ENCODE peak calls at places on chromosome 3, in eight cellular contexts. One of them, this sample, is unnamed.

GRCh38 chr3:51024765-51025681 is 350.3 kb downstream of the DOCK3 start:
- DNase-seq in OCI-LY7: no peak
- DNase-seq in choroid plexus epithelial cell: no peak
- DNase-seq in brain microvascular endothelial cell: no peak
- DNase-seq in small intestine: peak
- DNase-seq in left ventricle myocardium inferior: no peak
- DNase-seq in aorta: peak
- DNase-seq in CD8-positive, alpha-beta T cell: peak
- DNase-seq in this sample: peak

GRCh38 chr3:107738486-107739183 is 215.9 kb downstream of the BBX start:
- DNase-seq in brain microvascular endothelial cell: no peak
- DNase-seq in left ventricle myocardium inferior: no peak
- DNase-seq in small intestine: no peak
- DNase-seq in OCI-LY7: no peak
- DNase-seq in choroid plexus epithelial cell: no peak
- DNase-seq in aorta: no peak
- DNase-seq in CD8-positive, alpha-beta T cell: no peak
- DNase-seq in this sample: no peak

GRCh38 chr3:155131104-155131503 is 51.0 kb downstream of the MME start:
- DNase-seq in small intestine: peak
- DNase-seq in CD8-positive, alpha-beta T cell: no peak
- DNase-seq in choroid plexus epithelial cell: peak
- DNase-seq in brain microvascular endothelial cell: peak
- DNase-seq in left ventricle myocardium inferior: no peak
- DNase-seq in aorta: no peak
- DNase-seq in OCI-LY7: no peak
- DNase-seq in this sample: no peak

GRCh38 chr3:73212683-73213082 is 151.2 kb downstream of the EBLN2 start:
- DNase-seq in left ventricle myocardium inferior: no peak
- DNase-seq in choroid plexus epithelial cell: no peak
- DNase-seq in OCI-LY7: no peak
- DNase-seq in CD8-positive, alpha-beta T cell: no peak
- DNase-seq in small intestine: no peak
- DNase-seq in aorta: no peak
- DNase-seq in brain microvascular endothelial cell: no peak
- DNase-seq in this sample: no peak

GRCh38 chr3:17151598-17152373 is 267.0 kb downstream of the PLCL2 start:
- DNase-seq in brain microvascular endothelial cell: peak
- DNase-seq in OCI-LY7: no peak
- DNase-seq in choroid plexus epithelial cell: peak
- DNase-seq in left ventricle myocardium inferior: no peak
- DNase-seq in CD8-positive, alpha-beta T cell: peak
- DNase-seq in small intestine: peak
- DNase-seq in aorta: no peak
- DNase-seq in this sample: peak

GRCh38 chr3:80492162-80492561 is 724.4 kb upstream of the ROBO1 start:
- DNase-seq in CD8-positive, alpha-beta T cell: no peak
- DNase-seq in small intestine: no peak
- DNase-seq in aorta: no peak
- DNase-seq in OCI-LY7: no peak
- DNase-seq in choroid plexus epithelial cell: no peak
- DNase-seq in brain microvascular endothelial cell: no peak
- DNase-seq in left ventricle myocardium inferior: no peak
- DNase-seq in this sample: no peak

GRCh38 chr3:172476339-172476738 is 28.1 kb upstream of the GHSR start:
- DNase-seq in CD8-positive, alpha-beta T cell: no peak
- DNase-seq in OCI-LY7: no peak
- DNase-seq in aorta: no peak
- DNase-seq in brain microvascular endothelial cell: no peak
- DNase-seq in small intestine: peak
- DNase-seq in left ventricle myocardium inferior: no peak
- DNase-seq in choroid plexus epithelial cell: no peak
- DNase-seq in this sample: no peak

GRCh38 chr3:126376464-126376863 is 18.2 kb upstream of the CFAP100 start:
- DNase-seq in OCI-LY7: no peak
- DNase-seq in brain microvascular endothelial cell: no peak
- DNase-seq in left ventricle myocardium inferior: no peak
- DNase-seq in choroid plexus epithelial cell: no peak
- DNase-seq in small intestine: no peak
- DNase-seq in aorta: no peak
- DNase-seq in CD8-positive, alpha-beta T cell: no peak
- DNase-seq in this sample: no peak

GRCh38 chr3:52446631-52447511 is 2.0 kb upstream of the SEMA3G start:
- DNase-seq in choroid plexus epithelial cell: peak
- DNase-seq in small intestine: peak
- DNase-seq in left ventricle myocardium inferior: peak
- DNase-seq in brain microvascular endothelial cell: peak
- DNase-seq in aorta: no peak
- DNase-seq in CD8-positive, alpha-beta T cell: peak
- DNase-seq in OCI-LY7: peak
- DNase-seq in this sample: peak

GRCh38 chr3:187024561-187025226 is 94.4 kb downstream of the ST6GAL1 start:
- DNase-seq in brain microvascular endothelial cell: no peak
- DNase-seq in choroid plexus epithelial cell: no peak
- DNase-seq in small intestine: no peak
- DNase-seq in aorta: no peak
- DNase-seq in CD8-positive, alpha-beta T cell: no peak
- DNase-seq in OCI-LY7: no peak
- DNase-seq in left ventricle myocardium inferior: no peak
- DNase-seq in this sample: no peak

GRCh38 chr3:193021506-193022010 is 103.9 kb upstream of the MB21D2 start:
- DNase-seq in CD8-positive, alpha-beta T cell: no peak
- DNase-seq in left ventricle myocardium inferior: no peak
- DNase-seq in small intestine: no peak
- DNase-seq in brain microvascular endothelial cell: no peak
- DNase-seq in OCI-LY7: no peak
- DNase-seq in aorta: no peak
- DNase-seq in choroid plexus epithelial cell: no peak
- DNase-seq in this sample: no peak

GRCh38 chr3:176755552-176755951 is 441.7 kb downstream of the TBL1XR1 start:
- DNase-seq in CD8-positive, alpha-beta T cell: no peak
- DNase-seq in small intestine: no peak
- DNase-seq in left ventricle myocardium inferior: no peak
- DNase-seq in OCI-LY7: no peak
- DNase-seq in aorta: no peak
- DNase-seq in brain microvascular endothelial cell: no peak
- DNase-seq in choroid plexus epithelial cell: no peak
- DNase-seq in this sample: no peak

GRCh38 chr3:194272221-194272620 is 78.9 kb downstream of the CPN2 start:
- DNase-seq in choroid plexus epithelial cell: no peak
- DNase-seq in OCI-LY7: no peak
- DNase-seq in left ventricle myocardium inferior: no peak
- DNase-seq in aorta: no peak
- DNase-seq in brain microvascular endothelial cell: no peak
- DNase-seq in CD8-positive, alpha-beta T cell: no peak
- DNase-seq in small intestine: no peak
- DNase-seq in this sample: no peak

GRCh38 chr3:140529096-140529495 is 148.8 kb upstream of the TRIM42 start:
- DNase-seq in aorta: no peak
- DNase-seq in small intestine: no peak
- DNase-seq in OCI-LY7: no peak
- DNase-seq in brain microvascular endothelial cell: peak
- DNase-seq in choroid plexus epithelial cell: peak
- DNase-seq in left ventricle myocardium inferior: no peak
- DNase-seq in CD8-positive, alpha-beta T cell: no peak
- DNase-seq in this sample: no peak

GRCh38 chr3:57918123-57918837 is 89.9 kb upstream of the FLNB start:
- DNase-seq in CD8-positive, alpha-beta T cell: no peak
- DNase-seq in OCI-LY7: no peak
- DNase-seq in small intestine: no peak
- DNase-seq in aorta: no peak
- DNase-seq in choroid plexus epithelial cell: peak
- DNase-seq in left ventricle myocardium inferior: no peak
- DNase-seq in brain microvascular endothelial cell: peak
- DNase-seq in this sample: no peak

GRCh38 chr3:136255672-136256406 is 5.7 kb downstream of the PCCB start:
- DNase-seq in aorta: no peak
- DNase-seq in OCI-LY7: no peak
- DNase-seq in CD8-positive, alpha-beta T cell: no peak
- DNase-seq in choroid plexus epithelial cell: no peak
- DNase-seq in small intestine: peak
- DNase-seq in left ventricle myocardium inferior: no peak
- DNase-seq in brain microvascular endothelial cell: no peak
- DNase-seq in this sample: no peak

GRCh38 chr3:163552659-163552966 is 1525.7 kb downstream of the SI start:
- DNase-seq in choroid plexus epithelial cell: no peak
- DNase-seq in OCI-LY7: no peak
- DNase-seq in aorta: no peak
- DNase-seq in CD8-positive, alpha-beta T cell: no peak
- DNase-seq in brain microvascular endothelial cell: no peak
- DNase-seq in left ventricle myocardium inferior: no peak
- DNase-seq in small intestine: no peak
- DNase-seq in this sample: no peak

GRCh38 chr3:119826714-119827113 is 44.8 kb downstream of the NR1I2 start:
- DNase-seq in aorta: no peak
- DNase-seq in small intestine: no peak
- DNase-seq in OCI-LY7: no peak
- DNase-seq in choroid plexus epithelial cell: peak
- DNase-seq in brain microvascular endothelial cell: peak
- DNase-seq in CD8-positive, alpha-beta T cell: no peak
- DNase-seq in left ventricle myocardium inferior: no peak
- DNase-seq in this sample: no peak

GRCh38 chr3:32876920-32877319 is 59.1 kb downstream of the TRIM71 start:
- DNase-seq in OCI-LY7: no peak
- DNase-seq in small intestine: no peak
- DNase-seq in brain microvascular endothelial cell: no peak
- DNase-seq in aorta: no peak
- DNase-seq in CD8-positive, alpha-beta T cell: no peak
- DNase-seq in choroid plexus epithelial cell: no peak
- DNase-seq in left ventricle myocardium inferior: no peak
- DNase-seq in this sample: no peak

GRCh38 chr3:188243124-188243795 is 89.3 kb downstream of the LPP start:
- DNase-seq in small intestine: no peak
- DNase-seq in choroid plexus epithelial cell: no peak
- DNase-seq in aorta: no peak
- DNase-seq in CD8-positive, alpha-beta T cell: no peak
- DNase-seq in brain microvascular endothelial cell: no peak
- DNase-seq in left ventricle myocardium inferior: no peak
- DNase-seq in OCI-LY7: peak
- DNase-seq in this sample: no peak

GRCh38 chr3:178665747-178666146 is 129.5 kb downstream of the KCNMB2 start:
- DNase-seq in brain microvascular endothelial cell: no peak
- DNase-seq in left ventricle myocardium inferior: no peak
- DNase-seq in choroid plexus epithelial cell: no peak
- DNase-seq in OCI-LY7: no peak
- DNase-seq in small intestine: no peak
- DNase-seq in CD8-positive, alpha-beta T cell: no peak
- DNase-seq in aorta: no peak
- DNase-seq in this sample: no peak

GRCh38 chr3:114645392-114645791 is 351.6 kb downstream of the TIGIT start:
- DNase-seq in CD8-positive, alpha-beta T cell: no peak
- DNase-seq in left ventricle myocardium inferior: no peak
- DNase-seq in OCI-LY7: no peak
- DNase-seq in small intestine: no peak
- DNase-seq in brain microvascular endothelial cell: no peak
- DNase-seq in choroid plexus epithelial cell: no peak
- DNase-seq in aorta: no peak
- DNase-seq in this sample: no peak

GRCh38 chr3:194136519-194137313 is 768 bp downstream of the HES1 start:
- DNase-seq in small intestine: peak
- DNase-seq in choroid plexus epithelial cell: peak
- DNase-seq in CD8-positive, alpha-beta T cell: peak
- DNase-seq in left ventricle myocardium inferior: peak
- DNase-seq in aorta: peak
- DNase-seq in OCI-LY7: peak
- DNase-seq in brain microvascular endothelial cell: peak
- DNase-seq in this sample: peak

GRCh38 chr3:31743690-31744089 is 211.0 kb downstream of the STT3B start:
- DNase-seq in brain microvascular endothelial cell: peak
- DNase-seq in aorta: no peak
- DNase-seq in small intestine: no peak
- DNase-seq in left ventricle myocardium inferior: no peak
- DNase-seq in choroid plexus epithelial cell: peak
- DNase-seq in CD8-positive, alpha-beta T cell: no peak
- DNase-seq in OCI-LY7: no peak
- DNase-seq in this sample: no peak

GRCh38 chr3:38401563-38401962 is 52.1 kb upstream of the ACVR2B start:
- DNase-seq in brain microvascular endothelial cell: no peak
- DNase-seq in left ventricle myocardium inferior: no peak
- DNase-seq in CD8-positive, alpha-beta T cell: no peak
- DNase-seq in choroid plexus epithelial cell: no peak
- DNase-seq in OCI-LY7: no peak
- DNase-seq in aorta: no peak
- DNase-seq in small intestine: no peak
- DNase-seq in this sample: no peak

GRCh38 chr3:59406943-59407342 is 357.1 kb upstream of the CFAP20DC start:
- DNase-seq in OCI-LY7: no peak
- DNase-seq in brain microvascular endothelial cell: no peak
- DNase-seq in left ventricle myocardium inferior: no peak
- DNase-seq in choroid plexus epithelial cell: no peak
- DNase-seq in small intestine: no peak
- DNase-seq in aorta: no peak
- DNase-seq in CD8-positive, alpha-beta T cell: no peak
- DNase-seq in this sample: no peak
- H3K4me3 ChIP-seq in OCI-LY7: no peak
- H3K4me3 ChIP-seq in brain microvascular endothelial cell: no peak
- H3K4me3 ChIP-seq in left ventricle myocardium inferior: no peak
- H3K4me3 ChIP-seq in choroid plexus epithelial cell: no peak
- H3K4me3 ChIP-seq in small intestine: no peak
- H3K4me3 ChIP-seq in aorta: no peak
- H3K4me3 ChIP-seq in CD8-positive, alpha-beta T cell: no peak
- H3K4me3 ChIP-seq in this sample: no peak

GRCh38 chr3:12356175-12356574 is 67.3 kb downstream of the PPARG start:
- DNase-seq in brain microvascular endothelial cell: no peak
- DNase-seq in choroid plexus epithelial cell: no peak
- DNase-seq in left ventricle myocardium inferior: no peak
- DNase-seq in small intestine: no peak
- DNase-seq in aorta: no peak
- DNase-seq in OCI-LY7: no peak
- DNase-seq in CD8-positive, alpha-beta T cell: no peak
- DNase-seq in this sample: no peak
- H3K4me3 ChIP-seq in brain microvascular endothelial cell: no peak
- H3K4me3 ChIP-seq in choroid plexus epithelial cell: no peak
- H3K4me3 ChIP-seq in left ventricle myocardium inferior: no peak
- H3K4me3 ChIP-seq in small intestine: no peak
- H3K4me3 ChIP-seq in aorta: no peak
- H3K4me3 ChIP-seq in OCI-LY7: no peak
- H3K4me3 ChIP-seq in CD8-positive, alpha-beta T cell: no peak
- H3K4me3 ChIP-seq in this sample: no peak

GRCh38 chr3:149528344-149528657 is 53.8 kb downstream of the TM4SF4 start:
- DNase-seq in brain microvascular endothelial cell: no peak
- DNase-seq in aorta: no peak
- DNase-seq in left ventricle myocardium inferior: no peak
- DNase-seq in CD8-positive, alpha-beta T cell: no peak
- DNase-seq in small intestine: no peak
- DNase-seq in OCI-LY7: no peak
- DNase-seq in choroid plexus epithelial cell: no peak
- DNase-seq in this sample: no peak
- H3K4me3 ChIP-seq in brain microvascular endothelial cell: no peak
- H3K4me3 ChIP-seq in aorta: no peak
- H3K4me3 ChIP-seq in left ventricle myocardium inferior: no peak
- H3K4me3 ChIP-seq in CD8-positive, alpha-beta T cell: no peak
- H3K4me3 ChIP-seq in small intestine: no peak
- H3K4me3 ChIP-seq in OCI-LY7: no peak
- H3K4me3 ChIP-seq in choroid plexus epithelial cell: no peak
- H3K4me3 ChIP-seq in this sample: no peak

DNA sequence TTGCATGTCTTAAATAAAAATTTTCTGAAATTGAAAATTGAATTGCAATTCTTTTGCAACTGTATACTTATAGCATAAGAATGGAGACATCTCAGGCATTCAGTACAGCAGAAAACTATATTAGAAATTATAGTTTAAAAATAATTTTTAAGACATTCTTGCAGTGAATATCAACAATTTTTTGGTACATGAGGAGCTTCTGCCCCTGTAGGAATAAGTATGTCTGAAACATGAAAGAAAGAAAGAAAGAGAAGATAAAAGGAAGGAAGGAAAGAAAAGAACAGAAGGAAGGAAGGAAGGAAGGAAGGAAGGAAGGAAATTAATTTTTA is 165.0 kb downstream of the GMNC start:
- DNase-seq in OCI-LY7: no peak
- DNase-seq in CD8-positive, alpha-beta T cell: no peak
- DNase-seq in choroid plexus epithelial cell: no peak
- DNase-seq in small intestine: no peak
- DNase-seq in left ventricle myocardium inferior: no peak
- DNase-seq in brain microvascular endothelial cell: no peak
- DNase-seq in aorta: no peak
- DNase-seq in this sample: no peak
- H3K4me3 ChIP-seq in OCI-LY7: no peak
- H3K4me3 ChIP-seq in CD8-positive, alpha-beta T cell: no peak
- H3K4me3 ChIP-seq in choroid plexus epithelial cell: no peak
- H3K4me3 ChIP-seq in small intestine: no peak
- H3K4me3 ChIP-seq in left ventricle myocardium inferior: no peak
- H3K4me3 ChIP-seq in brain microvascular endothelial cell: no peak
- H3K4me3 ChIP-seq in aorta: no peak
- H3K4me3 ChIP-seq in this sample: no peak

This sample was measured in left lung.